ENCODE peak calls at places on chromosomes 6 and 20, in nine cellular contexts. X is epithelial cell of esophagus, V is fibroblast of pulmonary artery, D is progenitor cell of endocrine pancreas, M is transverse colon, O is NB4, Q is HFF-Myc, T is heart right ventricle, B is spleen. H is an unnamed sample.

GRCh38 chr6:113594726-113595125 is 262.4 kb upstream of the MARCKS start:
- DNase-seq in T (no peak), D (no peak), B (no peak), V (no peak), X (peak; percentile 42), O (no peak), M (no peak), Q (no peak), H (no peak)

GRCh38 chr20:55514498-55514897 is 490.8 kb downstream of the CBLN4 start:
- DNase-seq in M (no peak), O (no peak), X (peak; percentile 90), B (no peak), Q (no peak), D (no peak), V (no peak), T (no peak), H (no peak)

GRCh38 chr20:5974531-5974930 is 24.1 kb downstream of the MCM8 start:
- DNase-seq in T (no peak), V (no peak), M (no peak), X (peak; percentile 13), O (no peak), Q (no peak), B (no peak), D (no peak), H (no peak)

GRCh38 chr6:150641398-150642139 is 41.9 kb downstream of the PLEKHG1 start:
- DNase-seq in M (no peak), T (no peak), Q (no peak), V (no peak), B (no peak), X (no peak), D (no peak), O (no peak), H (no peak)

GRCh38 chr6:84667252-84668213 is 96.9 kb downstream of the TBX18 start:
- DNase-seq in Q (no peak), M (no peak), O (no peak), B (no peak), D (no peak), X (no peak), V (no peak), T (no peak), H (no peak)

GRCh38 chr6:13190391-13190790 is 137.9 kb downstream of the TBC1D7 start:
- DNase-seq in X (no peak), T (no peak), B (no peak), V (no peak), M (no peak), O (no peak), D (no peak), Q (peak; percentile 14), H (no peak)

GRCh38 chr6:11009353-11009752 is 34.8 kb downstream of the ELOVL2 start:
- DNase-seq in V (peak; percentile 60), T (no peak), M (no peak), Q (no peak), B (no peak), D (no peak), O (no peak), X (peak; percentile 66), H (no peak)

GRCh38 chr6:130526466-130526865 is 160.6 kb downstream of the TMEM200A start:
- DNase-seq in D (no peak), O (no peak), V (no peak), T (no peak), X (no peak), B (no peak), Q (no peak), M (no peak), H (no peak)

GRCh38 chr20:57508381-57508780 is 16.6 kb downstream of the CTCFL start:
- DNase-seq in D (no peak), M (no peak), O (no peak), X (no peak), T (no peak), V (no peak), B (no peak), Q (no peak), H (no peak)

GRCh38 chr20:57512432-57512831 is 12.5 kb downstream of the CTCFL start:
- DNase-seq in T (no peak), V (no peak), M (no peak), Q (no peak), X (no peak), O (no peak), D (no peak), B (no peak), H (no peak)

GRCh38 chr20:57508831-57509230 is 16.1 kb downstream of the CTCFL start:
- DNase-seq in O (no peak), V (no peak), M (no peak), Q (no peak), X (no peak), T (no peak), D (no peak), B (no peak), H (no peak)

GRCh38 chr20:57507477-57507876 is 17.5 kb downstream of the CTCFL start:
- DNase-seq in Q (no peak), V (no peak), M (no peak), X (no peak), O (no peak), B (no peak), D (no peak), T (no peak), H (no peak)

DNA sequence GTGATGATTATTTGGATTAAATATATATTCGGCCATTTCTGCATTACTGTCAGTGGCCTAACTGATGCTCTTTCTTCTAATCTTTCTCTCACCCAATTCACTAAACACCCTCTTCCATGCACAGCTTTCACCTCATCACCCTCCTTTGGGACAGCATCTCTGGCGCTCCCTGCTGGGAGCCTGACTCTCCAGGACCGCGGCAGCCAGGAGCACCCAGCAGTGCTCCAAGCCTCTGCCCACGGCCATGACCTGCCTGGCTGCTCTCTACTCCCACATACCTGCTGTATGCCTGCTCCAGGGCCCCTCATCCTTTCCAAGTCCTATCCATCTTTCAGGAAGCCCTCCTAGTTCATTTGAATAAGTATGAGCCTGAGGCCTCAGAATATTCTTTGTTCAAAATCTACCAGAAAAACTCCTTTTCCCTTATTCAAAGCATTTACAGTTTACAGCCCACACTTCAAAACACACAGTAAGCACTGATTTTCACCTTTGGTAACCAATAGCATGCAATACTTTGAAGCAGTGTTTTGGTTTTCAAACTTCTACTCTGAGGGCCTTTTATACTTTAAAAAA is 15.2 kb downstream of the CTCFL start:
- DNase-seq in T (no peak), M (peak; percentile 29), O (peak; percentile 65), D (no peak), X (peak; percentile 35), B (no peak), V (peak; percentile 14), Q (no peak), H (no peak)
- TF ChIP-seq CTCF in T (peak; percentile 47), M (peak; percentile 28), O (peak; percentile 74), D (peak; percentile 46), X (peak; percentile 67), B (peak; percentile 19), V (peak; percentile 56), Q (peak; percentile 47), H (peak; percentile 23)

DNA sequence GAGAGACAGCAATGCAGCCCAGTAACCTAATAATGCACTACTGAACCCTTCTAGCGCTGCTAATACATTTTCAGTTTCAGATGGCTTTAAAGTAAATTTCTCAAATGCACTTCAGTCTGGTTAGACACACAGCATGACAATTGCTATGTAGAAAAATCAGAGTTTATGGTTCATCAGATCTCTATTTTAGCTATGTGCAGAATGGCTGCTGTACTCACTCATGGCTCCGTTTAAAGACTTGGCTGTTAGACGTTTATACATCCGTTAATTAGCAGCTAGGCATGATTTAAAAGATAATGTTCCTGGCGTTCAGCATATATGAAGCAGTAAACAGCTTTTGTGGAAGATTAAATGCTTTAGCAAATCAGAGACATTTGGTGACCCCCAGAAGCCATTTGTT is 350.0 kb upstream of the MANEA start:
- DNase-seq in O (no peak), V (no peak), B (no peak), Q (no peak), M (no peak), T (no peak), D (no peak), X (no peak), H (no peak)
- TF ChIP-seq CTCF in O (no peak), V (no peak), B (no peak), Q (no peak), M (no peak), T (no peak), D (no peak), X (no peak), H (no peak)

GRCh38 chr6:562052-562676 is 94.7 kb downstream of the HUS1B start:
- DNase-seq in B (no peak), T (no peak), Q (no peak), V (no peak), D (no peak), O (no peak), M (no peak), X (no peak), H (no peak)

GRCh38 chr6:563863-564262 is 93.0 kb downstream of the HUS1B start:
- DNase-seq in B (no peak), D (no peak), Q (no peak), X (no peak), O (no peak), T (no peak), V (no peak), M (no peak), H (no peak)

GRCh38 chr6:558959-559358 is 97.9 kb downstream of the HUS1B start:
- DNase-seq in Q (no peak), X (no peak), D (no peak), O (no peak), B (no peak), T (no peak), M (no peak), V (no peak), H (no peak)

GRCh38 chr6:558089-558488 is 98.8 kb downstream of the HUS1B start:
- DNase-seq in Q (no peak), M (no peak), D (no peak), X (no peak), B (no peak), O (no peak), V (peak; percentile 18), T (no peak), H (no peak)
- TF ChIP-seq CTCF in Q (no peak), M (peak; percentile 17), D (peak; percentile 20), X (no peak), B (no peak), O (no peak), V (peak; percentile 28), T (peak; percentile 15), H (peak; percentile 12)

GRCh38 chr20:58160451-58161051 is 67.9 kb downstream of the ANKRD60 start:
- DNase-seq in D (no peak), B (no peak), T (no peak), Q (no peak), M (no peak), O (no peak), X (peak; percentile 23), V (no peak), H (no peak)

GRCh38 chr20:58150772-58151171 is 77.7 kb downstream of the ANKRD60 start:
- DNase-seq in T (no peak), M (peak; percentile 63), O (no peak), D (peak; percentile 28), X (no peak), V (no peak), B (no peak), Q (no peak), H (no peak)

GRCh38 chr20:58154106-58154505 is 74.3 kb downstream of the ANKRD60 start:
- DNase-seq in T (no peak), X (no peak), D (no peak), B (no peak), M (no peak), O (no peak), Q (no peak), V (no peak), H (no peak)

GRCh38 chr20:58153121-58153520 is 75.3 kb downstream of the ANKRD60 start:
- DNase-seq in B (no peak), Q (no peak), M (no peak), X (no peak), D (no peak), V (no peak), O (no peak), T (no peak), H (no peak)

DNA sequence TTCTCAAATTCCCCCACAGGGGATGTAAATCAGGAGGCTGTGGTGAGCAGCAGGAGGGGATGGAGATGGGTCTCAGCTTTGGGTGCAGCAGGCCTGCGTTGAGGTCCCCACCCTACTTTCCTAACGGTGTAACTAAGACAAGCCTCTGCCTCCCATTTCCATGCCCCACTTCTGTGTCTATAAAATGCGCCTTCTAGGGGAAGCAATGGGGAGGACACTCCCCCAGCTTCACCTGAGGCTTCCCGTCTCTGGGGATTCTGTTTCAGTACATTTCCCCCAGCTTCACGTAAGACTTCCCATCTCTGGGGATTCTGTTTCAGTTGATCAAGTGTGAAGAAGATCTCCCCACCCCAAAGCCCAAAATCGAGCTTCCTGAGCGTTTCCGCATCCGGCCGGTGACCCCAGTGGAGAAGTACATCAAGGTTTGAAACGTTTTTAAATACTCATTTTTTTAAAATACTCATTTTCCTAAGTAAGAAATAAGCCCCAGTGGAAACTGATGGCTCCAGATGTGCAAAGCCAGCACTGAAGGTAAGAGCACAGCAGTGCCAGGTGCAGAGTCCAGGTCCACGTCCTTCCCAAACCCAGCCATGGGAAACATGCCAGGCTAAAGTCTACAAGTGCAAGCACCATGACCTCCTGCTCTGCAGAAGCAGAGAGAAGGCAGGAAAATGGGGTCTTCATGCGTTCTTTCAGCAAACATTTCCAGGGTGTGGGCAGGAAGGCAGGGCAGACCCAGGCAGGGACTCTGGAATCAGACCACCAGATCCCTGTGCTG is 73.1 kb downstream of the ANKRD60 start:
- DNase-seq in T (no peak), D (no peak), V (no peak), M (no peak), Q (no peak), O (no peak), X (no peak), B (no peak), H (no peak)
- TF ChIP-seq CTCF in T (no peak), D (no peak), V (no peak), M (no peak), Q (no peak), O (peak; percentile 1), X (no peak), B (no peak), H (no peak)

H was measured in AG09319.